ENCODE peak calls at places on chromosome 17, in six cellular contexts. L, C, G, Y, F and I are unnamed samples.

GRCh38 chr17:47131761-47132160 is 57.3 kb downstream of the CDC27 start:
- DNase-seq in L (no peak), C (no peak), G (no peak), Y (no peak), F (no peak), I (no peak)

GRCh38 chr17:7695586-7695985 is 7.3 kb downstream of the WRAP53 start:
- DNase-seq in L (no peak), C (no peak), G (no peak), Y (no peak), F (no peak), I (peak)

GRCh38 chr17:13393841-13394710 is 207.7 kb downstream of the HS3ST3A1 start:
- DNase-seq in L (no peak), C (no peak), G (peak), Y (no peak), F (no peak), I (no peak)

GRCh38 chr17:8746501-8747236 is 2.0 kb upstream of the CCDC42 start:
- DNase-seq in L (no peak), C (no peak), G (no peak), Y (no peak), F (no peak), I (no peak)

GRCh38 chr17:9828296-9829059 is 2.8 kb downstream of the GLP2R start:
- DNase-seq in L (no peak), C (no peak), G (no peak), Y (no peak), F (no peak), I (no peak)

GRCh38 chr17:58763263-58763662 is 7.6 kb downstream of the PPM1E start:
- DNase-seq in L (no peak), C (no peak), G (no peak), Y (no peak), F (no peak), I (no peak)

GRCh38 chr17:28944862-28945741 is 6.2 kb downstream of the PHF12 start:
- DNase-seq in L (no peak), C (no peak), G (peak), Y (no peak), F (peak), I (no peak)

GRCh38 chr17:78223765-78224164 is 7.7 kb upstream of the TMEM235 start:
- DNase-seq in L (no peak), C (no peak), G (no peak), Y (no peak), F (no peak), I (no peak)

GRCh38 chr17:39596543-39597267 is 11.0 kb downstream of the NEUROD2 start:
- DNase-seq in L (no peak), C (no peak), G (no peak), Y (no peak), F (no peak), I (no peak)

GRCh38 chr17:21039839-21040575 is 2.8 kb downstream of the USP22 start:
- DNase-seq in L (peak), C (no peak), G (peak), Y (no peak), F (no peak), I (no peak)

GRCh38 chr17:347309-347708 is 5.3 kb downstream of the RPH3AL start:
- DNase-seq in L (no peak), C (no peak), G (no peak), Y (peak), F (no peak), I (no peak)

GRCh38 chr17:61534414-61534813 is 56.6 kb downstream of the NACA2 start:
- DNase-seq in L (no peak), C (no peak), G (no peak), Y (no peak), F (no peak), I (no peak)

GRCh38 chr17:8122923-8123694 is 797 bp downstream of the HES7 start:
- DNase-seq in L (no peak), C (no peak), G (no peak), Y (peak), F (no peak), I (no peak)

GRCh38 chr17:36977066-36977465 is 28.3 kb downstream of the AATF start:
- DNase-seq in L (no peak), C (no peak), G (no peak), Y (no peak), F (no peak), I (no peak)

GRCh38 chr17:47966079-47966519 is 4.8 kb upstream of the CDK5RAP3 start:
- DNase-seq in L (no peak), C (no peak), G (no peak), Y (no peak), F (no peak), I (no peak)

GRCh38 chr17:45227631-45228120 is 6.0 kb downstream of the FMNL1 start:
- DNase-seq in L (no peak), C (no peak), G (no peak), Y (no peak), F (no peak), I (no peak)

GRCh38 chr17:57672971-57673370 is 72.1 kb downstream of the CCDC182 start:
- DNase-seq in L (no peak), C (no peak), G (no peak), Y (no peak), F (no peak), I (no peak)

GRCh38 chr17:73657473-73658116 is 13.3 kb upstream of the SDK2 start:
- DNase-seq in L (peak), C (no peak), G (no peak), Y (peak), F (no peak), I (no peak)

GRCh38 chr17:40695874-40696472 is 7.6 kb downstream of the KRT24 start:
- DNase-seq in L (no peak), C (no peak), G (no peak), Y (no peak), F (no peak), I (no peak)

GRCh38 chr17:13490427-13490826 is 111.3 kb downstream of the HS3ST3A1 start:
- DNase-seq in L (no peak), C (no peak), G (no peak), Y (no peak), F (no peak), I (no peak)

GRCh38 chr17:8420041-8420934 is 15.4 kb upstream of the NDEL1 start:
- DNase-seq in L (no peak), C (no peak), G (peak), Y (peak), F (no peak), I (no peak)

GRCh38 chr17:49148171-49148570 is 15.6 kb downstream of the B4GALNT2 start:
- DNase-seq in L (no peak), C (no peak), G (no peak), Y (no peak), F (no peak), I (no peak)

GRCh38 chr17:78995761-78996451 is 13.7 kb downstream of the CANT1 start:
- DNase-seq in L (no peak), C (no peak), G (no peak), Y (peak), F (peak), I (no peak)